ENCODE peak calls at places on chromosomes 5 and 9, in four cellular contexts. S is neural progenitor cell, P is GM23248, Q is fibroblast of lung. H is an unnamed sample.

GRCh38 chr9:34332370-34332964 is 3.1 kb downstream of the NUDT2 start:
- DNase-seq in S (peak), P (peak), Q (peak), H (peak)

GRCh38 chr5:68533571-68534051 is 318.1 kb downstream of the PIK3R1 start:
- DNase-seq in S (no peak), P (no peak), Q (no peak), H (no peak)

GRCh38 chr5:61575103-61575502 is 243.0 kb downstream of the ZSWIM6 start:
- DNase-seq in S (peak), P (peak), Q (peak), H (peak)

GRCh38 chr5:1500411-1501091 is 23.2 kb downstream of the LPCAT1 start:
- DNase-seq in S (no peak), P (no peak), Q (peak), H (no peak)

GRCh38 chr5:18394154-18394804 is 760.0 kb downstream of the TAF11L14 start:
- DNase-seq in S (peak), P (peak), Q (peak), H (peak)

GRCh38 chr5:52727568-52727967 is 60.1 kb upstream of the ITGA1 start:
- DNase-seq in S (no peak), P (peak), Q (peak), H (peak)

GRCh38 chr5:145944328-145944727 is 8.0 kb downstream of the SH3RF2 start:
- DNase-seq in S (no peak), P (no peak), Q (no peak), H (no peak)

GRCh38 chr5:11620172-11620571 is 284.1 kb downstream of the CTNND2 start:
- DNase-seq in S (no peak), P (no peak), Q (no peak), H (no peak)

GRCh38 chr5:66436721-66437120 is 159.5 kb upstream of the MAST4 start:
- DNase-seq in S (no peak), P (peak), Q (no peak), H (no peak)

GRCh38 chr9:21965401-21965951 is 28.7 kb downstream of the CDKN2A start:
- DNase-seq in S (peak), P (peak), Q (peak), H (peak)

GRCh38 chr5:14168139-14168792 is 25.1 kb downstream of the TRIO start:
- DNase-seq in S (no peak), P (peak), Q (no peak), H (peak)

GRCh38 chr9:131485728-131486381 is 16.9 kb upstream of the POMT1 start:
- DNase-seq in S (no peak), P (no peak), Q (no peak), H (no peak)

GRCh38 chr5:56649569-56649968 is 165.8 kb upstream of the MAP3K1 start:
- DNase-seq in S (no peak), P (peak), Q (peak), H (no peak)

GRCh38 chr9:116350213-116350612 is 196.6 kb downstream of the PAPPA start:
- DNase-seq in S (no peak), P (no peak), Q (no peak), H (no peak)

GRCh38 chr9:95463145-95464060 is 53.4 kb downstream of the PTCH1 start:
- DNase-seq in S (peak), P (no peak), Q (no peak), H (no peak)

GRCh38 chr9:129258124-129258822 is 80.2 kb upstream of the IER5L start:
- DNase-seq in S (peak), P (peak), Q (peak), H (peak)

GRCh38 chr5:167011196-167011595 is 1280.2 kb upstream of the WWC1 start:
- DNase-seq in S (no peak), P (no peak), Q (no peak), H (no peak)

GRCh38 chr5:148989567-148989966 is 73.3 kb downstream of the SH3TC2 start:
- DNase-seq in S (no peak), P (peak), Q (no peak), H (no peak)

GRCh38 chr5:82939326-82939725 is 137.9 kb downstream of the TMEM167A start:
- DNase-seq in S (no peak), P (no peak), Q (no peak), H (no peak)

GRCh38 chr9:84932915-84933527 is 263.5 kb downstream of the NTRK2 start:
- DNase-seq in S (no peak), P (no peak), Q (no peak), H (no peak)

GRCh38 chr5:115962239-115962564 is at the start of gene LVRN:
- DNase-seq in S (no peak), P (no peak), Q (no peak), H (no peak)

GRCh38 chr5:11483630-11484029 is 420.6 kb downstream of the CTNND2 start:
- DNase-seq in S (no peak), P (peak), Q (no peak), H (no peak)

GRCh38 chr5:17838506-17838905 is 204.2 kb downstream of the TAF11L14 start:
- DNase-seq in S (no peak), P (no peak), Q (no peak), H (peak)

GRCh38 chr9:17907780-17908513 is 329.1 kb downstream of the SH3GL2 start:
- DNase-seq in S (no peak), P (no peak), Q (no peak), H (no peak)

GRCh38 chr9:17906204-17906840 is 327.5 kb downstream of the SH3GL2 start:
- DNase-seq in S (peak), P (peak), Q (no peak), H (no peak)

GRCh38 chr9:17905356-17906203 is 326.7 kb downstream of the SH3GL2 start:
- DNase-seq in S (peak), P (no peak), Q (no peak), H (no peak)

GRCh38 chr9:17906841-17907779 is 328.2 kb downstream of the SH3GL2 start:
- DNase-seq in S (peak), P (no peak), Q (no peak), H (no peak)
- TF ChIP-seq EZH2 in S (peak), P (no peak), Q (peak), H (peak)

GRCh38 chr5:179793470-179794139 is at the start of gene LTC4S:
- DNase-seq in S (no peak), P (peak), Q (peak), H (peak)
- H3K27ac ChIP-seq in S (no peak), P (no peak), Q (no peak), H (no peak)

GRCh38 chr5:178279026-178279722 is 46.6 kb upstream of the PHYKPL start:
- DNase-seq in S (no peak), P (peak), Q (no peak), H (no peak)
- H3K4me2 ChIP-seq in S (no peak), P (peak), Q (no peak), H (no peak)

GRCh38 chr9:136712690-136713554 is 550 bp downstream of the DIPK1B start:
- DNase-seq in S (peak), P (no peak), Q (no peak), H (no peak)
- TF ChIP-seq EZH2 in S (no peak), P (peak), Q (peak), H (no peak)

GRCh38 chr9:134544388-134545212 is 97.0 kb upstream of the COL5A1 start:
- DNase-seq in S (peak), P (peak), Q (peak), H (peak)

GRCh38 chr9:134546231-134546731 is 95.3 kb upstream of the COL5A1 start:
- DNase-seq in S (peak), P (peak), Q (peak), H (no peak)

GRCh38 chr9:134547161-134548100 is 94.2 kb upstream of the COL5A1 start:
- DNase-seq in S (no peak), P (no peak), Q (no peak), H (no peak)

GRCh38 chr9:134546746-134547145 is 94.9 kb upstream of the COL5A1 start:
- DNase-seq in S (no peak), P (no peak), Q (no peak), H (no peak)

DNA sequence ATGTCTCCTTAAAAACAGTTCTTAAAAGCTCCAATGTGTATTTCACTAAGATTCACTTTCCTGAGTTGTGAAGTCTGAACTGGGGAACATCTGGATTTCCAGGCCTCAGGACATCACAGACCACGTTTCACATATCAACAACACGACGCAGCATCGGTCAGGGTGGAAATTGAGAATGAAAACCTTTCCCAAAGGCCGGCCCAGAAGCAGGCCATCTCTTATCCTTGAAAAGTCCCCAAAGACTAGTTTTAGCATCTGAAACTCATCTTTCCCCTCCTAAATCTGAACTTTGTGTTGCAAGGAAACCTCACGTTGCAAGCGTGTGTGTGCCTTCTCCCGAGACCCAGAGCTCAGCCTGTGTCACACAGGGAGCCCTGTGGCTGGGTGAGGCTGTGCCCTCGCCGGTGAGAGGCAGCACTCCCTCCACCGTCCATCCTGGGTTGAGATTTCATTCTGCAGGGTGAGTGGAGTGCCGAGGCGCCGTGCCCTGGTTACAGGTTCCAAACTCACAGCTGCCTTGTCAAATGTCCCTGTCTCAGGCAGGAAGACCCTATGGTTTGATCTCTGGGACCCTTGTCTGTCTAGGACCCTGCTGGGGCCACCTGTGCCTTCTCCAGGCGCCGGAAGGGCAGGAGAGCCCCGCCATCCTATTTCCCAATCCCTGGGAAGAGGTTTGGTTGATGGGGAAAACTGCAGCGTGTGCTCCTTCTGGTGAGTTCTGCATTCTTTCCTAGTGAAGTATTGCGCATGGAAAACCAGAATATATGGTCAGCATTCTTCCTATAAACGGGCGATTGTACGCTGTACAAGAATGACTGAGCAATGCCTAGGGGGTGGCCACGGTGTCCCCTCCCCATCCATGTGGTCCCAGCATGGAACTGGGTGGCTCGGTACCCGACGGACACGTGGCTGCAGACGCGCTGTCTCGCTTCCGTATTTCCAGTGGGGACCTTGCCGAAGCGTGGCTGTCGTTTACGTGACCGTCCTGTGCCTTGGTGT is 96.1 kb upstream of the COL5A1 start:
- DNase-seq in S (no peak), P (peak), Q (peak), H (no peak)
- H3K27ac ChIP-seq in S (no peak), P (peak), Q (peak), H (no peak)